ENCODE peak calls at places on chromosomes 11 and 22, in ten cellular contexts. One of them, this sample, is unnamed.

GRCh38 chr11:69122337-69122641 is 33.4 kb upstream of the SMIM38 start:
- DNase-seq in cardiac fibroblast: no peak
- DNase-seq in endothelial cell: no peak
- DNase-seq in NB4: no peak
- DNase-seq in tibial artery: no peak
- DNase-seq in tibial nerve: no peak
- DNase-seq in coronary artery: no peak
- DNase-seq in RWPE1: no peak
- DNase-seq in AG10803: no peak
- DNase-seq in IMR-90: no peak
- DNase-seq in this sample: no peak

GRCh38 chr11:6544921-6545850 is 48.1 kb downstream of the DNHD1 start:
- DNase-seq in AG10803: peak; percentile 6
- DNase-seq in IMR-90: peak; percentile 51
- DNase-seq in cardiac fibroblast: peak; percentile 28
- DNase-seq in tibial nerve: no peak
- DNase-seq in tibial artery: no peak
- DNase-seq in coronary artery: no peak
- DNase-seq in RWPE1: no peak
- DNase-seq in endothelial cell: no peak
- DNase-seq in NB4: no peak
- DNase-seq in this sample: peak; percentile 58

GRCh38 chr22:21448627-21449416 is 18.4 kb upstream of the TMEM191C start:
- DNase-seq in IMR-90: no peak
- DNase-seq in coronary artery: no peak
- DNase-seq in RWPE1: no peak
- DNase-seq in tibial artery: no peak
- DNase-seq in NB4: no peak
- DNase-seq in cardiac fibroblast: no peak
- DNase-seq in endothelial cell: peak; percentile 1
- DNase-seq in AG10803: no peak
- DNase-seq in tibial nerve: peak; percentile 9
- DNase-seq in this sample: no peak

GRCh38 chr22:27966168-27967064 is 47.4 kb upstream of the PITPNB start:
- DNase-seq in IMR-90: no peak
- DNase-seq in AG10803: no peak
- DNase-seq in coronary artery: no peak
- DNase-seq in endothelial cell: no peak
- DNase-seq in NB4: no peak
- DNase-seq in RWPE1: no peak
- DNase-seq in cardiac fibroblast: no peak
- DNase-seq in tibial artery: no peak
- DNase-seq in tibial nerve: no peak
- DNase-seq in this sample: no peak

GRCh38 chr22:37571258-37571991 is 8.5 kb downstream of the LGALS2 start:
- DNase-seq in cardiac fibroblast: no peak
- DNase-seq in tibial nerve: no peak
- DNase-seq in coronary artery: no peak
- DNase-seq in endothelial cell: no peak
- DNase-seq in IMR-90: peak; percentile 26
- DNase-seq in tibial artery: no peak
- DNase-seq in RWPE1: no peak
- DNase-seq in NB4: peak; percentile 39
- DNase-seq in AG10803: no peak
- DNase-seq in this sample: no peak

GRCh38 chr11:122791836-122792235 is 46.5 kb upstream of the CRTAM start:
- DNase-seq in tibial nerve: no peak
- DNase-seq in RWPE1: no peak
- DNase-seq in coronary artery: no peak
- DNase-seq in cardiac fibroblast: peak; percentile 79
- DNase-seq in AG10803: peak; percentile 44
- DNase-seq in NB4: no peak
- DNase-seq in tibial artery: peak; percentile 37
- DNase-seq in IMR-90: peak; percentile 78
- DNase-seq in endothelial cell: no peak
- DNase-seq in this sample: peak; percentile 82

GRCh38 chr11:67309661-67310061 is 6.3 kb downstream of the SSH3 start:
- DNase-seq in cardiac fibroblast: no peak
- DNase-seq in endothelial cell: no peak
- DNase-seq in tibial artery: no peak
- DNase-seq in RWPE1: no peak
- DNase-seq in NB4: no peak
- DNase-seq in IMR-90: no peak
- DNase-seq in tibial nerve: no peak
- DNase-seq in coronary artery: no peak
- DNase-seq in AG10803: no peak
- DNase-seq in this sample: no peak

GRCh38 chr11:2779981-2780849 is 80.4 kb upstream of the KCNQ1OT1 start:
- DNase-seq in coronary artery: peak; percentile 75
- DNase-seq in RWPE1: no peak
- DNase-seq in cardiac fibroblast: no peak
- DNase-seq in endothelial cell: peak; percentile 3
- DNase-seq in tibial artery: peak; percentile 20
- DNase-seq in AG10803: no peak
- DNase-seq in IMR-90: no peak
- DNase-seq in NB4: peak; percentile 54
- DNase-seq in tibial nerve: peak; percentile 12
- DNase-seq in this sample: no peak

GRCh38 chr11:109249597-109249996 is 172.4 kb upstream of the C11orf87 start:
- DNase-seq in IMR-90: no peak
- DNase-seq in cardiac fibroblast: no peak
- DNase-seq in AG10803: no peak
- DNase-seq in tibial artery: no peak
- DNase-seq in NB4: no peak
- DNase-seq in tibial nerve: no peak
- DNase-seq in coronary artery: no peak
- DNase-seq in endothelial cell: no peak
- DNase-seq in RWPE1: no peak
- DNase-seq in this sample: no peak

GRCh38 chr22:45969414-45969799 is 7.6 kb downstream of the WNT7B start:
- DNase-seq in cardiac fibroblast: no peak
- DNase-seq in tibial artery: no peak
- DNase-seq in IMR-90: no peak
- DNase-seq in AG10803: no peak
- DNase-seq in coronary artery: no peak
- DNase-seq in tibial nerve: no peak
- DNase-seq in RWPE1: no peak
- DNase-seq in NB4: no peak
- DNase-seq in endothelial cell: no peak
- DNase-seq in this sample: no peak

GRCh38 chr22:19714320-19715252 is at the start of gene SEPTIN5:
- DNase-seq in coronary artery: no peak
- DNase-seq in cardiac fibroblast: no peak
- DNase-seq in AG10803: no peak
- DNase-seq in NB4: peak; percentile 29
- DNase-seq in tibial artery: no peak
- DNase-seq in tibial nerve: no peak
- DNase-seq in endothelial cell: no peak
- DNase-seq in IMR-90: no peak
- DNase-seq in RWPE1: no peak
- DNase-seq in this sample: no peak

GRCh38 chr11:63855975-63856374 is 17.1 kb downstream of the MARK2 start:
- DNase-seq in tibial artery: no peak
- DNase-seq in NB4: no peak
- DNase-seq in coronary artery: no peak
- DNase-seq in endothelial cell: no peak
- DNase-seq in IMR-90: no peak
- DNase-seq in RWPE1: no peak
- DNase-seq in cardiac fibroblast: no peak
- DNase-seq in AG10803: no peak
- DNase-seq in tibial nerve: no peak
- DNase-seq in this sample: no peak

GRCh38 chr22:38148252-38148651 is 33.4 kb downstream of the PLA2G6 start:
- DNase-seq in endothelial cell: no peak
- DNase-seq in coronary artery: no peak
- DNase-seq in tibial nerve: no peak
- DNase-seq in cardiac fibroblast: peak; percentile 39
- DNase-seq in tibial artery: no peak
- DNase-seq in RWPE1: peak; percentile 22
- DNase-seq in AG10803: peak; percentile 58
- DNase-seq in NB4: no peak
- DNase-seq in IMR-90: peak; percentile 66
- DNase-seq in this sample: peak; percentile 60

GRCh38 chr11:94997437-94997836 is 23.9 kb downstream of the KDM4D start:
- DNase-seq in tibial artery: no peak
- DNase-seq in AG10803: no peak
- DNase-seq in cardiac fibroblast: no peak
- DNase-seq in RWPE1: no peak
- DNase-seq in endothelial cell: no peak
- DNase-seq in tibial nerve: no peak
- DNase-seq in coronary artery: no peak
- DNase-seq in NB4: no peak
- DNase-seq in IMR-90: no peak
- DNase-seq in this sample: no peak
- TF ChIP-seq CTCF in tibial artery: no peak
- TF ChIP-seq CTCF in AG10803: no peak
- TF ChIP-seq CTCF in cardiac fibroblast: peak; percentile 22
- TF ChIP-seq CTCF in RWPE1: no peak
- TF ChIP-seq CTCF in endothelial cell: peak; percentile 12
- TF ChIP-seq CTCF in tibial nerve: no peak
- TF ChIP-seq CTCF in coronary artery: no peak
- TF ChIP-seq CTCF in NB4: no peak
- TF ChIP-seq CTCF in IMR-90: no peak
- TF ChIP-seq CTCF in this sample: peak; percentile 7

GRCh38 chr11:93532285-93532789 is 10.9 kb downstream of the SMCO4 start:
- DNase-seq in tibial nerve: no peak
- DNase-seq in RWPE1: no peak
- DNase-seq in NB4: no peak
- DNase-seq in cardiac fibroblast: peak; percentile 46
- DNase-seq in tibial artery: no peak
- DNase-seq in coronary artery: no peak
- DNase-seq in IMR-90: peak; percentile 25
- DNase-seq in endothelial cell: no peak
- DNase-seq in AG10803: no peak
- DNase-seq in this sample: peak; percentile 59

GRCh38 chr11:93537767-93538261 is 5.4 kb downstream of the SMCO4 start:
- DNase-seq in IMR-90: peak; percentile 47
- DNase-seq in RWPE1: no peak
- DNase-seq in AG10803: peak; percentile 15
- DNase-seq in NB4: peak; percentile 77
- DNase-seq in coronary artery: peak; percentile 79
- DNase-seq in cardiac fibroblast: no peak
- DNase-seq in tibial artery: peak; percentile 70
- DNase-seq in tibial nerve: no peak
- DNase-seq in endothelial cell: no peak
- DNase-seq in this sample: peak; percentile 35

GRCh38 chr11:93540337-93540736 is 2.9 kb downstream of the SMCO4 start:
- DNase-seq in RWPE1: no peak
- DNase-seq in coronary artery: no peak
- DNase-seq in endothelial cell: no peak
- DNase-seq in IMR-90: no peak
- DNase-seq in tibial artery: no peak
- DNase-seq in cardiac fibroblast: no peak
- DNase-seq in NB4: no peak
- DNase-seq in AG10803: no peak
- DNase-seq in tibial nerve: no peak
- DNase-seq in this sample: no peak

GRCh38 chr11:93537022-93537421 is 6.2 kb downstream of the SMCO4 start:
- DNase-seq in tibial artery: peak; percentile 40
- DNase-seq in NB4: no peak
- DNase-seq in tibial nerve: no peak
- DNase-seq in coronary artery: no peak
- DNase-seq in RWPE1: no peak
- DNase-seq in cardiac fibroblast: no peak
- DNase-seq in endothelial cell: no peak
- DNase-seq in IMR-90: no peak
- DNase-seq in AG10803: no peak
- DNase-seq in this sample: no peak

GRCh38 chr11:93536346-93536871 is 6.8 kb downstream of the SMCO4 start:
- DNase-seq in cardiac fibroblast: no peak
- DNase-seq in tibial artery: no peak
- DNase-seq in coronary artery: no peak
- DNase-seq in NB4: no peak
- DNase-seq in RWPE1: no peak
- DNase-seq in endothelial cell: no peak
- DNase-seq in IMR-90: no peak
- DNase-seq in AG10803: no peak
- DNase-seq in tibial nerve: no peak
- DNase-seq in this sample: no peak
- TF ChIP-seq CTCF in cardiac fibroblast: no peak
- TF ChIP-seq CTCF in tibial artery: no peak
- TF ChIP-seq CTCF in coronary artery: no peak
- TF ChIP-seq CTCF in NB4: no peak
- TF ChIP-seq CTCF in RWPE1: no peak
- TF ChIP-seq CTCF in endothelial cell: peak; percentile 23
- TF ChIP-seq CTCF in IMR-90: no peak
- TF ChIP-seq CTCF in AG10803: no peak
- TF ChIP-seq CTCF in tibial nerve: no peak
- TF ChIP-seq CTCF in this sample: no peak

DNA sequence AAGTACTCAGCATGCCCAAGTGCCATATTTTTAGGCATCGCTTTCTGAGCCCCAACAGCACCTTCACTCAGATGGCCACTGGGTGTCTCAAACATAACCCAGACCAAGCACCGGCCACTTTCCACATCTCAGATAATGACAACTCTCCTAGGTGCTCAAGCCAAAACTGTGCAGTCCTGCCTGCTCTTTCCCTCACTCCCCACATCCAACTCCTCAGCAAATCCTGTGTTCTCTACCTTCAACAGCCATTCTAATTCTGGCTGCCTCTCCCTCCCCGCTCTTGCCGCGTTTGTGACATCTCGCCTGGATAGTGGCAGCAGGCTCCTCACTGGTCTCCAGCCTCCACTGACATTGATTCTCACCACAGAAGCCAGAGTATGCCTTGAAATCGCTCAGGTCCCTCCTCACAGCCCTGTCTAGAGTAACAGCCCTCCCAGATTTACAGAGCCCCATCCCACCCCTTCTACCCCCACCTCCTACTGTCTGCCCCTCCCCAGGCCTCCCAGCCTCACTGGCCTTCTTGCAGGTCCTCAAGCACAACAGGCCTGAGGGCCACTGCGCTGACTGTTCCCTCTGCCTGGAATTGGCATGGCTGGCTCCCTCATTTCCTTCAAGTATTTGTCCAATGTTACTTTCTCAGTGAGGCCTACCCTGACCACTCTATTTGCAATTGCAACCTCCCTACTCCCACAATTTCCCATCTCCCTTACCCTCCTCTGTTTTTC is 1.3 kb upstream of the PHETA2 start:
- DNase-seq in RWPE1: no peak
- DNase-seq in tibial nerve: no peak
- DNase-seq in IMR-90: no peak
- DNase-seq in coronary artery: no peak
- DNase-seq in endothelial cell: no peak
- DNase-seq in AG10803: no peak
- DNase-seq in tibial artery: no peak
- DNase-seq in cardiac fibroblast: no peak
- DNase-seq in NB4: peak; percentile 28
- DNase-seq in this sample: no peak
- TF ChIP-seq CTCF in RWPE1: no peak
- TF ChIP-seq CTCF in tibial nerve: no peak
- TF ChIP-seq CTCF in IMR-90: no peak
- TF ChIP-seq CTCF in coronary artery: no peak
- TF ChIP-seq CTCF in endothelial cell: no peak
- TF ChIP-seq CTCF in AG10803: no peak
- TF ChIP-seq CTCF in tibial artery: no peak
- TF ChIP-seq CTCF in cardiac fibroblast: peak; percentile 2
- TF ChIP-seq CTCF in NB4: peak; percentile 13
- TF ChIP-seq CTCF in this sample: no peak

DNA sequence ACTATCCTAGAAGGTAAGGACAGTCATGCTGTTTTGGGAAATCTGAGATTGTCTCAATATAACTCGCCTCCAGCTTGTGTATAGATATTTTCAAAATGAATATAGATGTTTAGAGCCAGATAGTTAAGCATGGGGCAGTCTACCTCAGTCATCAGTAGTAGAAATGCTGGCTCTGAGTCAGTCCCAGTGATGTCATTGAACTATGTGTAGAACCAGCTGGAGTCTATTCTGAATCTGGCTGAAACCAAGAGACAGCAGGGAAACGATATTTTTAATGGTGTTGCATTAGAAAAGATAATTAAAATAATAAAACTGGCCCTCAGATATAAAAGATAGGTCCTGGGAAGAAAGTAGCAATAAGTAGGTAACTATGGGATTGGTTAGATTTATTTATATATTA is 25.9 kb downstream of the PIWIL4 start:
- DNase-seq in coronary artery: no peak
- DNase-seq in tibial artery: no peak
- DNase-seq in IMR-90: peak; percentile 72
- DNase-seq in cardiac fibroblast: peak; percentile 51
- DNase-seq in AG10803: peak; percentile 43
- DNase-seq in endothelial cell: no peak
- DNase-seq in NB4: no peak
- DNase-seq in tibial nerve: no peak
- DNase-seq in RWPE1: no peak
- DNase-seq in this sample: peak; percentile 61
- TF ChIP-seq CTCF in coronary artery: no peak
- TF ChIP-seq CTCF in tibial artery: no peak
- TF ChIP-seq CTCF in IMR-90: no peak
- TF ChIP-seq CTCF in cardiac fibroblast: no peak
- TF ChIP-seq CTCF in AG10803: no peak
- TF ChIP-seq CTCF in endothelial cell: no peak
- TF ChIP-seq CTCF in NB4: no peak
- TF ChIP-seq CTCF in tibial nerve: no peak
- TF ChIP-seq CTCF in RWPE1: no peak
- TF ChIP-seq CTCF in this sample: no peak

This sample was measured in fibroblast of mammary gland.